ENCODE peak calls at places on chromosomes 2 and 18, in five cellular contexts. One of them, this sample, is unnamed.

GRCh38 chr2:47401789-47402554 is 984 bp upstream of the MSH2 start:
- DNase-seq in A549: no peak
- DNase-seq in SK-N-SH: no peak
- DNase-seq in GM12878: no peak
- DNase-seq in suprapubic skin: no peak
- DNase-seq in this sample: no peak

GRCh38 chr2:237895544-237896506 is 36.4 kb downstream of the RAMP1 start:
- DNase-seq in A549: no peak
- DNase-seq in suprapubic skin: no peak
- DNase-seq in GM12878: no peak
- DNase-seq in SK-N-SH: peak; percentile 72
- DNase-seq in this sample: no peak

GRCh38 chr18:44229693-44230108 is 451.0 kb upstream of the SETBP1 start:
- DNase-seq in GM12878: no peak
- DNase-seq in SK-N-SH: peak; percentile 1
- DNase-seq in suprapubic skin: peak; percentile 77
- DNase-seq in A549: no peak
- DNase-seq in this sample: no peak

GRCh38 chr2:18282026-18282425 is 278.4 kb downstream of the RDH14 start:
- DNase-seq in suprapubic skin: no peak
- DNase-seq in SK-N-SH: no peak
- DNase-seq in A549: no peak
- DNase-seq in GM12878: no peak
- DNase-seq in this sample: no peak

GRCh38 chr2:189559579-189560272 is 20.9 kb downstream of the SLC40A1 start:
- DNase-seq in SK-N-SH: no peak
- DNase-seq in A549: no peak
- DNase-seq in suprapubic skin: no peak
- DNase-seq in GM12878: no peak
- DNase-seq in this sample: no peak

GRCh38 chr2:121004950-121005349 is 269.3 kb downstream of the GLI2 start:
- DNase-seq in A549: no peak
- DNase-seq in suprapubic skin: no peak
- DNase-seq in GM12878: no peak
- DNase-seq in SK-N-SH: no peak
- DNase-seq in this sample: no peak

GRCh38 chr2:74958277-74959105 is at the start of gene POLE4:
- DNase-seq in A549: peak; percentile 96
- DNase-seq in suprapubic skin: peak; percentile 94
- DNase-seq in GM12878: peak; percentile 68
- DNase-seq in SK-N-SH: peak; percentile 93
- DNase-seq in this sample: peak; percentile 98

GRCh38 chr2:48588745-48589144 is 28.9 kb upstream of the GTF2A1L start:
- DNase-seq in A549: no peak
- DNase-seq in SK-N-SH: no peak
- DNase-seq in suprapubic skin: no peak
- DNase-seq in GM12878: no peak
- DNase-seq in this sample: no peak

GRCh38 chr2:177525351-177525750 is 132.8 kb downstream of the AGPS start:
- DNase-seq in A549: no peak
- DNase-seq in GM12878: no peak
- DNase-seq in SK-N-SH: no peak
- DNase-seq in suprapubic skin: no peak
- DNase-seq in this sample: no peak

GRCh38 chr2:37625781-37626548 is 45.5 kb downstream of the CDC42EP3 start:
- DNase-seq in GM12878: peak; percentile 82
- DNase-seq in SK-N-SH: no peak
- DNase-seq in A549: no peak
- DNase-seq in suprapubic skin: no peak
- DNase-seq in this sample: no peak

GRCh38 chr18:11042247-11042646 is 107.1 kb downstream of the PIEZO2 start:
- DNase-seq in SK-N-SH: no peak
- DNase-seq in A549: no peak
- DNase-seq in GM12878: no peak
- DNase-seq in suprapubic skin: no peak
- DNase-seq in this sample: no peak

GRCh38 chr2:205665791-205666190 is 16.5 kb upstream of the NRP2 start:
- DNase-seq in GM12878: no peak
- DNase-seq in SK-N-SH: no peak
- DNase-seq in A549: no peak
- DNase-seq in suprapubic skin: no peak
- DNase-seq in this sample: no peak

GRCh38 chr2:136183095-136183494 is 65.1 kb upstream of the CXCR4 start:
- DNase-seq in A549: no peak
- DNase-seq in SK-N-SH: no peak
- DNase-seq in GM12878: no peak
- DNase-seq in suprapubic skin: no peak
- DNase-seq in this sample: peak; percentile 53

GRCh38 chr2:143674055-143674454 is 544.8 kb downstream of the ARHGAP15 start:
- DNase-seq in GM12878: no peak
- DNase-seq in suprapubic skin: no peak
- DNase-seq in SK-N-SH: no peak
- DNase-seq in A549: no peak
- DNase-seq in this sample: no peak

GRCh38 chr18:2312440-2312839 is 258.9 kb downstream of the METTL4 start:
- DNase-seq in suprapubic skin: no peak
- DNase-seq in SK-N-SH: no peak
- DNase-seq in A549: no peak
- DNase-seq in GM12878: peak; percentile 20
- DNase-seq in this sample: no peak

GRCh38 chr2:168466190-168466737 is 10.2 kb downstream of the CERS6 start:
- DNase-seq in A549: no peak
- DNase-seq in SK-N-SH: no peak
- DNase-seq in GM12878: no peak
- DNase-seq in suprapubic skin: no peak
- DNase-seq in this sample: no peak

GRCh38 chr2:69464575-69464974 is 27.3 kb upstream of the NFU1 start:
- DNase-seq in suprapubic skin: no peak
- DNase-seq in SK-N-SH: no peak
- DNase-seq in A549: peak; percentile 44
- DNase-seq in GM12878: no peak
- DNase-seq in this sample: no peak

GRCh38 chr2:241499146-241499965 is 9.0 kb downstream of the STK25 start:
- DNase-seq in A549: no peak
- DNase-seq in SK-N-SH: no peak
- DNase-seq in suprapubic skin: no peak
- DNase-seq in GM12878: no peak
- DNase-seq in this sample: no peak

GRCh38 chr18:45014047-45014501 is 333.4 kb downstream of the SETBP1 start:
- DNase-seq in GM12878: no peak
- DNase-seq in A549: peak; percentile 61
- DNase-seq in suprapubic skin: no peak
- DNase-seq in SK-N-SH: peak; percentile 6
- DNase-seq in this sample: no peak

GRCh38 chr18:49585781-49586663 is 24.2 kb downstream of the LIPG start:
- DNase-seq in GM12878: no peak
- DNase-seq in A549: no peak
- DNase-seq in SK-N-SH: no peak
- DNase-seq in suprapubic skin: no peak
- DNase-seq in this sample: no peak

GRCh38 chr2:71564790-71565189 is 111.4 kb downstream of the DYSF start:
- DNase-seq in GM12878: no peak
- DNase-seq in A549: no peak
- DNase-seq in SK-N-SH: no peak
- DNase-seq in suprapubic skin: no peak
- DNase-seq in this sample: no peak

GRCh38 chr2:71568103-71568502 is 114.7 kb downstream of the DYSF start:
- DNase-seq in suprapubic skin: no peak
- DNase-seq in A549: no peak
- DNase-seq in GM12878: no peak
- DNase-seq in SK-N-SH: no peak
- DNase-seq in this sample: no peak

GRCh38 chr2:71564361-71564760 is 111.0 kb downstream of the DYSF start:
- DNase-seq in GM12878: no peak
- DNase-seq in A549: no peak
- DNase-seq in SK-N-SH: no peak
- DNase-seq in suprapubic skin: no peak
- DNase-seq in this sample: no peak

GRCh38 chr2:71563872-71564271 is 110.5 kb downstream of the DYSF start:
- DNase-seq in suprapubic skin: no peak
- DNase-seq in A549: no peak
- DNase-seq in GM12878: no peak
- DNase-seq in SK-N-SH: no peak
- DNase-seq in this sample: no peak

DNA sequence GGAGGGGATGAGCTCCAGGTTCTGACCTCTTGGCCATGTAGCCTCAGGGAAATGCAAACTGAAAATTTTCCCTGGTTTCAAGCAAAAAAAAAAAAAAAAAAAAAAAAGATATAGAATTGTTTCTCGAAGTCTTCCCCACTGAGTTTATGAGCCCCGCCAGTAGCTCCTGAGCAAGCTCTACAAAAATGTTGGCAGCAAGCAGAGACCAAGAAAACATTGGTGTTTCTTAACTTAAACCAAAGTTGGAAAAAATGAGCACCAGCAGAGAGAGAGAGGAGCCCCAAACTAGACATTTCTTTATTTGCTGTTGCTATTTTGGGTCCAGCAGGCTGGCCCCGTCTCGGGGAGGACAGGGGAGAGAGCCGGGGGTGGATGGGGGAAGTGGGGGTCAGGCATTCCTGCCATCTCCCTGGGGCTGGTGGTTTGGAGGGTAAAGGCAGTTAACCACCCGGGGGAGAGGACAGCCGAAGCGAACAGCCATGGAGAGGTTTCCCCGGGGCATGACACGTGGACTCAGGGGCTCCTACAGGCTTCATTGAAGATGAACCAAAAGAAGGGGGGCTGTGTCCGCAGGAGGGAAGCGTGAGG is 113.0 kb downstream of the DYSF start:
- DNase-seq in A549: no peak
- DNase-seq in SK-N-SH: no peak
- DNase-seq in suprapubic skin: no peak
- DNase-seq in GM12878: no peak
- DNase-seq in this sample: no peak
- TF ChIP-seq EP300 in A549: no peak
- TF ChIP-seq EP300 in SK-N-SH: no peak
- TF ChIP-seq EP300 in suprapubic skin: no peak
- TF ChIP-seq EP300 in GM12878: no peak
- TF ChIP-seq EP300 in this sample: no peak

GRCh38 chr2:21972580-21972979 is 848.8 kb downstream of the TDRD15 start:
- DNase-seq in GM12878: no peak
- DNase-seq in SK-N-SH: peak; percentile 53
- DNase-seq in A549: no peak
- DNase-seq in suprapubic skin: no peak
- DNase-seq in this sample: no peak
- TF ChIP-seq EP300 in GM12878: no peak
- TF ChIP-seq EP300 in SK-N-SH: no peak
- TF ChIP-seq EP300 in A549: no peak
- TF ChIP-seq EP300 in suprapubic skin: no peak
- TF ChIP-seq EP300 in this sample: no peak

GRCh38 chr2:219498280-219499057 is at the start of gene GMPPA:
- DNase-seq in A549: peak; percentile 98
- DNase-seq in suprapubic skin: peak; percentile 97
- DNase-seq in SK-N-SH: peak; percentile 93
- DNase-seq in GM12878: peak; percentile 96
- DNase-seq in this sample: peak; percentile 99
- TF ChIP-seq EP300 in A549: no peak
- TF ChIP-seq EP300 in suprapubic skin: no peak
- TF ChIP-seq EP300 in SK-N-SH: no peak
- TF ChIP-seq EP300 in GM12878: peak; percentile 7
- TF ChIP-seq EP300 in this sample: no peak

DNA sequence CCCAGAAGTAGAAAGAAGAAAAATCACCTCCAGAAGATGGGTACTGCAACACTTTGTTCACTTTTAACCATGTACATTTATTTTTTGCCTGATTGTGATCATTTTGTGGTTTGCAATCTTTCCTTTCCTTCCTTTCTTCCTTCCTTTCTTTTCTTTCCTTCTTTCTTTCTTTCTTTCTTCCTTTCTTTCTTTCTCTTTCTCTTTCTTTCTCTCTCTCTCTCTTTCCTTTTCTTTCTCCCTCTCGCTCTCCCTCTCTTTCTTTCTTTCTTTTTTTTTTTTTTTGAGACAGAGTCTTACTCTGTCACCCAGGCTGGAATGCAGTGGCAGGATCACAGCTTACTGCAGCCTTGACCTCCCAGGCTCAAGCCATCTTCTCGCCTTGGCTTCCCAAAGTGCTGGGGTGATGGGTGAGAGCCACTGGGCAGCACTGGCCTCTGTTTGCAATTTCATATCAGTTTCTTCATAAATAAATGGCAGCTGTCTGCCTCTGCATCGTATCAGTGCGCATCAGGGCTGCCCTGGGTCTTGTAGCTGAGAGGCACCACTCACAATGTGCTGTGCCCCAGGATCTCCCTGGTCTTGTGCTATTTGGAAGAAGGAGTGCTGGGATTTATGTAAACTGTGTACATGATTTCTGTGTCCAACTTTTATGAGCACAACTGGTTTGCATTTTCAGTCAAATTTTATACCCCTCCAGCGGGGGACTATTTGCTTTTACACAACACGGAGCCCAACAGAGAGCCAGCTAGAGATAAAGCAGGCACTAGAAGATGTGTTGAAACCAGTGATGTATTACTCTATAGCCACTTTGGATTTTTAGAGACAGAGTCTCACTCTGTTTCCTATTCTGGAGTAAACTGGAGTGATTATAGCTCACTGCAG is 6.9 kb upstream of the LIMS2 start:
- DNase-seq in suprapubic skin: no peak
- DNase-seq in A549: no peak
- DNase-seq in GM12878: no peak
- DNase-seq in SK-N-SH: peak; percentile 66
- DNase-seq in this sample: no peak
- TF ChIP-seq EP300 in suprapubic skin: no peak
- TF ChIP-seq EP300 in A549: no peak
- TF ChIP-seq EP300 in GM12878: no peak
- TF ChIP-seq EP300 in SK-N-SH: no peak
- TF ChIP-seq EP300 in this sample: no peak

GRCh38 chr2:42795275-42795674 is 2.9 kb upstream of the HAAO start:
- DNase-seq in SK-N-SH: no peak
- DNase-seq in GM12878: no peak
- DNase-seq in suprapubic skin: no peak
- DNase-seq in A549: no peak
- DNase-seq in this sample: no peak

GRCh38 chr2:42797281-42797680 is 4.9 kb upstream of the HAAO start:
- DNase-seq in GM12878: no peak
- DNase-seq in A549: no peak
- DNase-seq in suprapubic skin: no peak
- DNase-seq in SK-N-SH: no peak
- DNase-seq in this sample: no peak

GRCh38 chr2:42796427-42797248 is 4.3 kb upstream of the HAAO start:
- DNase-seq in GM12878: peak; percentile 81
- DNase-seq in SK-N-SH: no peak
- DNase-seq in A549: no peak
- DNase-seq in suprapubic skin: no peak
- DNase-seq in this sample: no peak

GRCh38 chr2:42794271-42795046 is 2.1 kb upstream of the HAAO start:
- DNase-seq in GM12878: no peak
- DNase-seq in SK-N-SH: peak; percentile 32
- DNase-seq in A549: peak; percentile 64
- DNase-seq in suprapubic skin: no peak
- DNase-seq in this sample: no peak

DNA sequence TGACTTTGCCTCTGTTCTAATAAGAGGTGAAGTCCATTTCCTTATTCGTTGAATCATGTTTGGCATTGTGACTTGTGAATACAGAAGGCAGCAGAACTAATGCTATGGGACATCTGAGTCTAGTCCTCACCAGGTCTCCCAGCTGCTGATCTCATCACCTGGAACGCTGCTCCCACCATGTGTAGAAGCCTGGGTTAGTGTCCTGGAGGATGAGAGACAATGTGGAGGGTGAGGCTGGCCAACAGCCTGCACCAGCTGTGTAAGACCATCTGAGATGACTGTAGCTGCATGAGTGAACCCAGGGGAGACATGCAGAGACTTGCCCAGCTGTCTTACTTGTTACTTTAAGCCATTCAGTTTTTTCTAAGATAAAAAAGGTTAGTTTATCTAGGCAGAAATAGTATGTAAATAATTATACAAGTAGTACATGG is 3.5 kb upstream of the HAAO start:
- DNase-seq in GM12878: no peak
- DNase-seq in SK-N-SH: no peak
- DNase-seq in A549: no peak
- DNase-seq in suprapubic skin: no peak
- DNase-seq in this sample: no peak
- TF ChIP-seq EP300 in GM12878: peak; percentile 66
- TF ChIP-seq EP300 in SK-N-SH: no peak
- TF ChIP-seq EP300 in A549: no peak
- TF ChIP-seq EP300 in suprapubic skin: no peak
- TF ChIP-seq EP300 in this sample: no peak